ENCODE peak calls at places on chromosomes 6 and 20, in nine cellular contexts. One of them, this sample, is unnamed.

GRCh38 chr6:161273356-161273751 is 507 bp downstream of the AGPAT4 start:
- DNase-seq in endodermal cell: no peak
- DNase-seq in psoas muscle: no peak
- DNase-seq in endothelial cell of umbilical vein: peak; percentile 61
- DNase-seq in tibial nerve: no peak
- DNase-seq in epithelial cell of esophagus: peak; percentile 13
- DNase-seq in GM06990: peak; percentile 25
- DNase-seq in A549: no peak
- DNase-seq in neural crest cell: peak; percentile 49
- DNase-seq in this sample: no peak

GRCh38 chr20:3653921-3654320 is 9.3 kb downstream of the GFRA4 start:
- DNase-seq in neural crest cell: no peak
- DNase-seq in epithelial cell of esophagus: no peak
- DNase-seq in endodermal cell: no peak
- DNase-seq in psoas muscle: no peak
- DNase-seq in endothelial cell of umbilical vein: no peak
- DNase-seq in tibial nerve: no peak
- DNase-seq in A549: no peak
- DNase-seq in GM06990: no peak
- DNase-seq in this sample: no peak

GRCh38 chr6:135738646-135739045 is 112.9 kb upstream of the PDE7B start:
- DNase-seq in epithelial cell of esophagus: no peak
- DNase-seq in GM06990: no peak
- DNase-seq in psoas muscle: no peak
- DNase-seq in endodermal cell: no peak
- DNase-seq in endothelial cell of umbilical vein: no peak
- DNase-seq in A549: no peak
- DNase-seq in neural crest cell: no peak
- DNase-seq in tibial nerve: no peak
- DNase-seq in this sample: no peak

GRCh38 chr6:47789553-47789952 is 7.7 kb downstream of the OPN5 start:
- DNase-seq in A549: no peak
- DNase-seq in endodermal cell: peak; percentile 53
- DNase-seq in psoas muscle: no peak
- DNase-seq in GM06990: no peak
- DNase-seq in epithelial cell of esophagus: peak; percentile 80
- DNase-seq in endothelial cell of umbilical vein: no peak
- DNase-seq in neural crest cell: no peak
- DNase-seq in tibial nerve: no peak
- DNase-seq in this sample: no peak

GRCh38 chr6:11667876-11668275 is 110.7 kb downstream of the ADTRP start:
- DNase-seq in A549: no peak
- DNase-seq in epithelial cell of esophagus: peak; percentile 50
- DNase-seq in endothelial cell of umbilical vein: no peak
- DNase-seq in tibial nerve: no peak
- DNase-seq in psoas muscle: no peak
- DNase-seq in GM06990: no peak
- DNase-seq in neural crest cell: no peak
- DNase-seq in endodermal cell: no peak
- DNase-seq in this sample: no peak

GRCh38 chr20:20139403-20139802 is 87.1 kb downstream of the CFAP61 start:
- DNase-seq in endodermal cell: no peak
- DNase-seq in epithelial cell of esophagus: no peak
- DNase-seq in A549: no peak
- DNase-seq in endothelial cell of umbilical vein: no peak
- DNase-seq in GM06990: no peak
- DNase-seq in neural crest cell: no peak
- DNase-seq in tibial nerve: no peak
- DNase-seq in psoas muscle: no peak
- DNase-seq in this sample: no peak

GRCh38 chr20:25398363-25399037 is 7.9 kb upstream of the ABHD12 start:
- DNase-seq in GM06990: no peak
- DNase-seq in endodermal cell: no peak
- DNase-seq in epithelial cell of esophagus: no peak
- DNase-seq in neural crest cell: no peak
- DNase-seq in psoas muscle: no peak
- DNase-seq in endothelial cell of umbilical vein: no peak
- DNase-seq in tibial nerve: no peak
- DNase-seq in A549: no peak
- DNase-seq in this sample: no peak

GRCh38 chr6:166916824-166917223 is 39.5 kb downstream of the RNASET2 start:
- DNase-seq in GM06990: no peak
- DNase-seq in epithelial cell of esophagus: no peak
- DNase-seq in A549: no peak
- DNase-seq in psoas muscle: no peak
- DNase-seq in tibial nerve: no peak
- DNase-seq in endodermal cell: no peak
- DNase-seq in endothelial cell of umbilical vein: no peak
- DNase-seq in neural crest cell: no peak
- DNase-seq in this sample: no peak

GRCh38 chr20:49156481-49156880 is 31.7 kb downstream of the STAU1 start:
- DNase-seq in epithelial cell of esophagus: no peak
- DNase-seq in GM06990: no peak
- DNase-seq in endodermal cell: no peak
- DNase-seq in endothelial cell of umbilical vein: no peak
- DNase-seq in tibial nerve: no peak
- DNase-seq in A549: no peak
- DNase-seq in psoas muscle: no peak
- DNase-seq in neural crest cell: no peak
- DNase-seq in this sample: no peak

GRCh38 chr6:132079286-132079685 is 128.1 kb upstream of the CCN2 start:
- DNase-seq in A549: no peak
- DNase-seq in neural crest cell: no peak
- DNase-seq in endothelial cell of umbilical vein: no peak
- DNase-seq in tibial nerve: no peak
- DNase-seq in GM06990: no peak
- DNase-seq in psoas muscle: no peak
- DNase-seq in epithelial cell of esophagus: no peak
- DNase-seq in endodermal cell: no peak
- DNase-seq in this sample: no peak

GRCh38 chr6:26521485-26522391 is 16.4 kb upstream of the HMGN4 start:
- DNase-seq in endothelial cell of umbilical vein: peak; percentile 74
- DNase-seq in GM06990: peak; percentile 90
- DNase-seq in neural crest cell: peak; percentile 64
- DNase-seq in A549: peak; percentile 90
- DNase-seq in epithelial cell of esophagus: peak; percentile 55
- DNase-seq in psoas muscle: peak; percentile 93
- DNase-seq in endodermal cell: peak; percentile 93
- DNase-seq in tibial nerve: peak; percentile 53
- DNase-seq in this sample: no peak

GRCh38 chr6:92779758-92780157 is 639.6 kb downstream of the EPHA7 start:
- DNase-seq in endodermal cell: no peak
- DNase-seq in GM06990: no peak
- DNase-seq in psoas muscle: no peak
- DNase-seq in tibial nerve: no peak
- DNase-seq in epithelial cell of esophagus: peak; percentile 93
- DNase-seq in endothelial cell of umbilical vein: peak; percentile 72
- DNase-seq in A549: no peak
- DNase-seq in neural crest cell: no peak
- DNase-seq in this sample: peak; percentile 46

GRCh38 chr6:90160013-90160412 is 136.6 kb downstream of the BACH2 start:
- DNase-seq in endodermal cell: no peak
- DNase-seq in A549: no peak
- DNase-seq in neural crest cell: no peak
- DNase-seq in GM06990: no peak
- DNase-seq in tibial nerve: no peak
- DNase-seq in psoas muscle: no peak
- DNase-seq in epithelial cell of esophagus: no peak
- DNase-seq in endothelial cell of umbilical vein: no peak
- DNase-seq in this sample: no peak

GRCh38 chr6:140050232-140050995 is 676.0 kb upstream of the CITED2 start:
- DNase-seq in endodermal cell: no peak
- DNase-seq in psoas muscle: peak; percentile 39
- DNase-seq in tibial nerve: no peak
- DNase-seq in neural crest cell: no peak
- DNase-seq in GM06990: no peak
- DNase-seq in endothelial cell of umbilical vein: no peak
- DNase-seq in epithelial cell of esophagus: peak; percentile 37
- DNase-seq in A549: no peak
- DNase-seq in this sample: no peak

GRCh38 chr6:436308-437041 is 44.9 kb downstream of the IRF4 start:
- DNase-seq in epithelial cell of esophagus: no peak
- DNase-seq in neural crest cell: no peak
- DNase-seq in endothelial cell of umbilical vein: no peak
- DNase-seq in psoas muscle: no peak
- DNase-seq in tibial nerve: no peak
- DNase-seq in endodermal cell: no peak
- DNase-seq in A549: no peak
- DNase-seq in GM06990: no peak
- DNase-seq in this sample: peak; percentile 74

GRCh38 chr20:6122111-6122872 is 538 bp downstream of the FERMT1 start:
- DNase-seq in endothelial cell of umbilical vein: peak; percentile 28
- DNase-seq in tibial nerve: no peak
- DNase-seq in neural crest cell: no peak
- DNase-seq in epithelial cell of esophagus: peak; percentile 97
- DNase-seq in psoas muscle: no peak
- DNase-seq in GM06990: no peak
- DNase-seq in A549: peak; percentile 45
- DNase-seq in endodermal cell: peak; percentile 67
- DNase-seq in this sample: no peak

GRCh38 chr6:130132286-130132701 is 90.5 kb downstream of the SAMD3 start:
- DNase-seq in endothelial cell of umbilical vein: no peak
- DNase-seq in tibial nerve: no peak
- DNase-seq in psoas muscle: no peak
- DNase-seq in GM06990: no peak
- DNase-seq in epithelial cell of esophagus: no peak
- DNase-seq in endodermal cell: no peak
- DNase-seq in neural crest cell: no peak
- DNase-seq in A549: no peak
- DNase-seq in this sample: no peak

GRCh38 chr6:155066371-155066770 is 71.3 kb downstream of the TIAM2 start:
- DNase-seq in tibial nerve: no peak
- DNase-seq in GM06990: no peak
- DNase-seq in A549: no peak
- DNase-seq in endodermal cell: no peak
- DNase-seq in endothelial cell of umbilical vein: peak; percentile 31
- DNase-seq in neural crest cell: no peak
- DNase-seq in epithelial cell of esophagus: no peak
- DNase-seq in psoas muscle: no peak
- DNase-seq in this sample: peak; percentile 61

GRCh38 chr20:35461620-35462019 is 6.2 kb downstream of the CEP250 start:
- DNase-seq in epithelial cell of esophagus: peak; percentile 44
- DNase-seq in A549: no peak
- DNase-seq in GM06990: no peak
- DNase-seq in psoas muscle: no peak
- DNase-seq in tibial nerve: no peak
- DNase-seq in endothelial cell of umbilical vein: peak; percentile 96
- DNase-seq in neural crest cell: no peak
- DNase-seq in endodermal cell: no peak
- DNase-seq in this sample: no peak

DNA sequence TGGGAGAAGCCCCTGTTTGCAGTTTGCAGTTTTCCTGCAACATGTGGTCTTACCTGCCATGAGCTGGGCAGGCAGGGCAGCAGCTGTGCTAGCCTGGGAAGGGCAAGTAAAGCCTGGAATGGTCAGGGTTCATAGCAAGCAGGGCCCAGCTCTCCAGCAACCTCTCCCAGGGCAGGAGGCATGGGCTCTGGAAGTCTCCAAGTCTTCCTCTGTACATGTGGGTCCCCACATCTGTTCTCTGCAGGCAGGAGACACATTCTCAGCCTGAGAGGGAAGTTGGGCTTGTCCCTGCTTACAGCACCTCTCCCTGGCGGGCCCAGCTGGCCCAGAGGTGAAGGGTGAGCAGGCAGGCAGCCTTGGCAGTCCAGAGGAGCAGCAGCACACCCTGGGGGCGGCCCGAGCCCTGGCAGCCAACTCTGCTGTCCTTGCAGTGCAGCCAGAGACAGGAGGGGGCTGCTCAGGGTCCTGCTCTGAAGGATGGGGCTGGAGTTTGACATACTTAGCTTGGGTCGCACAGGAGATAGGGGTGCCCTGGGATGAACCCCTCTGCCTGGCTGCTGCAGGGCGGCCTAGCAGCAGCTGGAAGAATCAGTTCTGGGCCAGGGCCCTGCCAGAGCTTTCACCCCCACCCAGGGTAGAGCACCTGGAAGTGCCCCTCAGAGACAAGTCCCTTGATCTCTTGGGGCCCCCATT is 176.0 kb downstream of the MRPL14 start:
- DNase-seq in endothelial cell of umbilical vein: no peak
- DNase-seq in epithelial cell of esophagus: no peak
- DNase-seq in tibial nerve: no peak
- DNase-seq in neural crest cell: peak; percentile 43
- DNase-seq in GM06990: peak; percentile 28
- DNase-seq in endodermal cell: peak; percentile 96
- DNase-seq in A549: peak; percentile 28
- DNase-seq in psoas muscle: peak; percentile 76
- DNase-seq in this sample: no peak
- TF ChIP-seq CTCF in endothelial cell of umbilical vein: peak; percentile 29
- TF ChIP-seq CTCF in epithelial cell of esophagus: peak; percentile 7
- TF ChIP-seq CTCF in tibial nerve: peak; percentile 55
- TF ChIP-seq CTCF in neural crest cell: peak; percentile 55
- TF ChIP-seq CTCF in GM06990: peak; percentile 37
- TF ChIP-seq CTCF in endodermal cell: peak; percentile 94
- TF ChIP-seq CTCF in A549: peak; percentile 11
- TF ChIP-seq CTCF in psoas muscle: peak; percentile 45
- TF ChIP-seq CTCF in this sample: peak; percentile 30

GRCh38 chr6:123393333-123393732 is 243.4 kb downstream of the TRDN start:
- DNase-seq in tibial nerve: no peak
- DNase-seq in endothelial cell of umbilical vein: peak; percentile 12
- DNase-seq in endodermal cell: no peak
- DNase-seq in GM06990: no peak
- DNase-seq in epithelial cell of esophagus: peak; percentile 30
- DNase-seq in neural crest cell: no peak
- DNase-seq in A549: peak; percentile 5
- DNase-seq in psoas muscle: no peak
- DNase-seq in this sample: no peak
- TF ChIP-seq CTCF in tibial nerve: peak; percentile 44
- TF ChIP-seq CTCF in endothelial cell of umbilical vein: no peak
- TF ChIP-seq CTCF in endodermal cell: peak; percentile 62
- TF ChIP-seq CTCF in GM06990: peak; percentile 6
- TF ChIP-seq CTCF in epithelial cell of esophagus: no peak
- TF ChIP-seq CTCF in neural crest cell: peak; percentile 64
- TF ChIP-seq CTCF in A549: peak; percentile 30
- TF ChIP-seq CTCF in psoas muscle: peak; percentile 28
- TF ChIP-seq CTCF in this sample: peak; percentile 34

DNA sequence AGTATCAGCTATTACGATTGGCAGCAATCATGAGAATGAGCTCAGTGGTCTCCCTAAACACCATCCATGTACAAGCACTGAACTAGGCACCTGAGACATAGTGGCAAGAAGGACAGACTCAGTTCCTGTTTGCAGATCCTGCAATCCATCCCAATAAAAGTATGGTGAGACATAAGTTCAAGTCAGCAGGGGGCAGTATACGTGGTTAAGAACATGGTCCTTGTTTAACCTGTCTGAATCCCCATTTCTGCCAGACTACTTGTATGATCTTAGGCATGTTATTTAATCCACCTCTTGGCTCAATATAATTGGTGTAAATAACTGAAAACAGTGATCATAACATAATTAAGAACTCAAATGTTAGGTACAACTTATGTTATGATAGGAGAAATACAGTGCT is 33.2 kb upstream of the PNISR start:
- DNase-seq in endodermal cell: peak; percentile 51
- DNase-seq in tibial nerve: no peak
- DNase-seq in A549: peak; percentile 58
- DNase-seq in epithelial cell of esophagus: peak; percentile 54
- DNase-seq in psoas muscle: no peak
- DNase-seq in neural crest cell: no peak
- DNase-seq in GM06990: no peak
- DNase-seq in endothelial cell of umbilical vein: peak; percentile 6
- DNase-seq in this sample: no peak
- TF ChIP-seq CTCF in endodermal cell: peak; percentile 62
- TF ChIP-seq CTCF in tibial nerve: no peak
- TF ChIP-seq CTCF in A549: no peak
- TF ChIP-seq CTCF in epithelial cell of esophagus: no peak
- TF ChIP-seq CTCF in psoas muscle: no peak
- TF ChIP-seq CTCF in neural crest cell: peak; percentile 46
- TF ChIP-seq CTCF in GM06990: peak; percentile 39
- TF ChIP-seq CTCF in endothelial cell of umbilical vein: peak; percentile 16
- TF ChIP-seq CTCF in this sample: peak; percentile 10

GRCh38 chr20:50646483-50646996 is 44.8 kb downstream of the RIPOR3 start:
- DNase-seq in endodermal cell: no peak
- DNase-seq in tibial nerve: no peak
- DNase-seq in neural crest cell: no peak
- DNase-seq in GM06990: no peak
- DNase-seq in epithelial cell of esophagus: peak; percentile 71
- DNase-seq in A549: peak; percentile 50
- DNase-seq in psoas muscle: no peak
- DNase-seq in endothelial cell of umbilical vein: no peak
- DNase-seq in this sample: no peak
- TF ChIP-seq CTCF in endodermal cell: peak; percentile 67
- TF ChIP-seq CTCF in tibial nerve: no peak
- TF ChIP-seq CTCF in neural crest cell: peak; percentile 54
- TF ChIP-seq CTCF in GM06990: no peak
- TF ChIP-seq CTCF in epithelial cell of esophagus: peak; percentile 35
- TF ChIP-seq CTCF in A549: peak; percentile 14
- TF ChIP-seq CTCF in psoas muscle: peak; percentile 21
- TF ChIP-seq CTCF in endothelial cell of umbilical vein: no peak
- TF ChIP-seq CTCF in this sample: peak; percentile 43

This sample was measured in astrocyte of the cerebellum.